ENCODE peak calls at places on chromosomes 16 and 17, in seven cellular contexts. I is fibroblast of the conjunctiva; L is AG04450; C is heart left ventricle; K is NCI-H2081; H is AG04449; Y is naive thymus-derived CD8-positive, alpha-beta T cell. V is an unnamed sample.
A peak's percentile ranks its signal among the peaks of the same experiment; 100 is the strongest.

GRCh38 chr17:1060991-1061390 is 64.1 kb downstream of the TIMM22 start:
- DNase-seq in I (peak; percentile 94), L (peak; percentile 93), C (peak; percentile 49), K (peak; percentile 13), H (peak; percentile 78), Y (no peak), V (peak; percentile 89)

GRCh38 chr16:55115506-55115905 is 184.8 kb downstream of the IRX5 start:
- DNase-seq in I (no peak), L (no peak), C (no peak), K (no peak), H (no peak), Y (no peak), V (no peak)

GRCh38 chr17:82356845-82357355 is 2.1 kb upstream of the TEX19 start:
- DNase-seq in I (no peak), L (no peak), C (no peak), K (peak; percentile 33), H (no peak), Y (no peak), V (no peak)

GRCh38 chr17:6366144-6366755 is 68.7 kb downstream of the AIPL1 start:
- DNase-seq in I (no peak), L (no peak), C (no peak), K (no peak), H (no peak), Y (no peak), V (peak; percentile 10)

GRCh38 chr17:49873466-49873865 is 25.6 kb upstream of the TAC4 start:
- DNase-seq in I (no peak), L (no peak), C (no peak), K (no peak), H (no peak), Y (no peak), V (no peak)

GRCh38 chr17:49003557-49004511 is 6.6 kb downstream of the IGF2BP1 start:
- DNase-seq in I (no peak), L (no peak), C (no peak), K (no peak), H (no peak), Y (no peak), V (no peak)

GRCh38 chr16:68296693-68297092 is 14.1 kb downstream of the SLC7A6OS start:
- DNase-seq in I (no peak), L (no peak), C (no peak), K (no peak), H (no peak), Y (no peak), V (no peak)

GRCh38 chr17:64240741-64241347 is 22.2 kb downstream of the TEX2 start:
- DNase-seq in I (peak; percentile 52), L (peak; percentile 64), C (peak; percentile 76), K (no peak), H (no peak), Y (no peak), V (peak; percentile 60)

GRCh38 chr16:13231365-13231764 is 330.0 kb downstream of the SHISA9 start:
- DNase-seq in I (no peak), L (no peak), C (no peak), K (no peak), H (no peak), Y (no peak), V (no peak)

GRCh38 chr17:73545633-73546032 is 98.6 kb downstream of the SDK2 start:
- DNase-seq in I (no peak), L (no peak), C (peak; percentile 8), K (no peak), H (no peak), Y (no peak), V (no peak)

GRCh38 chr16:66408181-66409048 is 18.7 kb upstream of the BEAN1 start:
- DNase-seq in I (peak; percentile 3), L (peak; percentile 48), C (peak; percentile 60), K (no peak), H (no peak), Y (peak; percentile 68), V (no peak)

GRCh38 chr16:72092832-72093447 is 480 bp downstream of the TXNL4B start:
- DNase-seq in I (peak; percentile 36), L (peak; percentile 34), C (no peak), K (peak; percentile 1), H (no peak), Y (peak; percentile 4), V (peak; percentile 20)

GRCh38 chr17:36641877-36642845 is 40.8 kb downstream of the MRM1 start:
- DNase-seq in I (no peak), L (no peak), C (no peak), K (no peak), H (no peak), Y (no peak), V (no peak)

GRCh38 chr16:351804-352520 is 561 bp downstream of the AXIN1 start:
- DNase-seq in I (no peak), L (no peak), C (no peak), K (no peak), H (no peak), Y (no peak), V (no peak)

GRCh38 chr16:2514333-2515179 is 804 bp downstream of the ATP6V0C start:
- DNase-seq in I (no peak), L (no peak), C (no peak), K (peak; percentile 26), H (no peak), Y (peak; percentile 34), V (no peak)